ENCODE peak calls at places on chromosomes 3 and 15, in four cellular contexts. U, Q, C and L are unnamed samples.

GRCh38 chr3:190862209-190863118 is at the start of gene GMNC:
- DNase-seq in U (no peak), Q (no peak), C (peak; percentile 38), L (peak; percentile 79)

GRCh38 chr3:55897573-55898224 is 410.6 kb upstream of the WNT5A start:
- DNase-seq in U (no peak), Q (no peak), C (no peak), L (peak; percentile 64)

GRCh38 chr15:60605879-60606304 is 127.0 kb upstream of the ICE2 start:
- DNase-seq in U (no peak), Q (no peak), C (no peak), L (no peak)

GRCh38 chr3:55204417-55204816 is 276.6 kb upstream of the LRTM1 start:
- DNase-seq in U (no peak), Q (no peak), C (no peak), L (no peak)

GRCh38 chr3:24639640-24640329 is 145.1 kb upstream of the THRB start:
- DNase-seq in U (no peak), Q (no peak), C (no peak), L (no peak)

GRCh38 chr3:155270485-155271342 is 22.8 kb downstream of the STRIT1 start:
- DNase-seq in U (peak; percentile 53), Q (no peak), C (no peak), L (no peak)

GRCh38 chr15:84749111-84749991 is 959 bp downstream of the ZNF592 start:
- DNase-seq in U (peak; percentile 36), Q (no peak), C (peak; percentile 56), L (peak; percentile 49)

GRCh38 chr15:71780349-71780976 is 29.9 kb upstream of the NR2E3 start:
- DNase-seq in U (peak; percentile 54), Q (peak; percentile 49), C (peak; percentile 45), L (peak; percentile 97)

GRCh38 chr3:19147905-19148767 is at the start of gene KCNH8:
- DNase-seq in U (peak; percentile 17), Q (no peak), C (no peak), L (peak; percentile 80)

GRCh38 chr15:31598620-31599019 is 272.0 kb downstream of the KLF13 start:
- DNase-seq in U (no peak), Q (no peak), C (peak; percentile 14), L (peak; percentile 81)

GRCh38 chr15:37093480-37094410 is 6.6 kb downstream of the MEIS2 start:
- DNase-seq in U (no peak), Q (no peak), C (no peak), L (no peak)

GRCh38 chr3:153967260-153967659 is 153.9 kb upstream of the ARHGEF26 start:
- DNase-seq in U (no peak), Q (no peak), C (no peak), L (no peak)

GRCh38 chr3:160225181-160226025 is at the start of gene C3orf80:
- DNase-seq in U (peak; percentile 56), Q (no peak), C (peak; percentile 12), L (peak; percentile 91)

GRCh38 chr15:101250331-101250730 is 1.5 kb downstream of the CHSY1 start:
- DNase-seq in U (no peak), Q (no peak), C (no peak), L (no peak)

GRCh38 chr15:64337761-64338160 is 18.2 kb downstream of the CSNK1G1 start:
- DNase-seq in U (no peak), Q (no peak), C (no peak), L (no peak)

DNA sequence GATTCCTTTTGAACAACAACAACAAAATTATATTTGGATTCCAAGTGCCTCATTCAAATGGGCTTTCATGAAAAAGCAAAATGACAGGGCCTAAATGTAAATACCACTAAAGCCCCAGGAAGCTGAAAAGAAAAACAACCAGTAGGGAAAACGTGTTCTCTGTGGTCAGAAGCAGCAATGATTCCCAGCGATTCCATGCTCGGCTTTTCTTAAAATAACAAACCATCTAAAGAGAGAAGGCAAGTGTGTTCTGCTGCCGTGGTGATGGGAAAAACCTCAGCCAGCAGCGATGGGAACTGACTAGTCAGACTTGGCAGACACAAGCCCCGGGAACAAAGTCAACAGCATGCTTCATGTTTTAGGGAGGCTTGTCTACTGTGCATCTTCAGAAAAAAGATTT is 153.6 kb downstream of the TNIK start:
- DNase-seq in U (no peak), Q (no peak), C (no peak), L (peak; percentile 16)
- H3K4me2 ChIP-seq in U (no peak overlapping the region), Q (no peak overlapping the region), C (no peak overlapping the region), L (no peak overlapping the region)

DNA sequence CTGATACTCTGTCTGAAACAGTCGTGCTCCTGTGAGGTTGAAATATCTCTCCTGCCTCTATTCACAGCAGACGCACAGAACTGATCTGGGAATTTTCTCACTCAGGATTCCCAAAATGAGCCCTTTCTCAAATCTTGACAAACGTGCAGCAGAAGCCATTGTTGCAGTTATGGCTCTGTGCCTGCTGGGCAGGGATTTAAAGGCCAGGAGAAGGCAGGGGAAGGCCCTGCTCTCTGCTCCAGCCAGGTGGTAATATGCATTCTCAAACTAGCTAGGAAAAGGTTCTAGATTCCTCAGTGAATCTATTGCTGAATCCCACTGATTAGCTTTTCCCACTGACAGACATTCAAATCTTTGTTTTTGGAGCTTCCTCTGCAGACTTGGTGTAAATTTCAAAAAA is 2.2 kb downstream of the MINAR1 start:
- DNase-seq in U (no peak), Q (no peak), C (no peak), L (no peak)
- TF ChIP-seq REST in U (no peak), Q (no peak), C (no peak), L (no peak)

DNA sequence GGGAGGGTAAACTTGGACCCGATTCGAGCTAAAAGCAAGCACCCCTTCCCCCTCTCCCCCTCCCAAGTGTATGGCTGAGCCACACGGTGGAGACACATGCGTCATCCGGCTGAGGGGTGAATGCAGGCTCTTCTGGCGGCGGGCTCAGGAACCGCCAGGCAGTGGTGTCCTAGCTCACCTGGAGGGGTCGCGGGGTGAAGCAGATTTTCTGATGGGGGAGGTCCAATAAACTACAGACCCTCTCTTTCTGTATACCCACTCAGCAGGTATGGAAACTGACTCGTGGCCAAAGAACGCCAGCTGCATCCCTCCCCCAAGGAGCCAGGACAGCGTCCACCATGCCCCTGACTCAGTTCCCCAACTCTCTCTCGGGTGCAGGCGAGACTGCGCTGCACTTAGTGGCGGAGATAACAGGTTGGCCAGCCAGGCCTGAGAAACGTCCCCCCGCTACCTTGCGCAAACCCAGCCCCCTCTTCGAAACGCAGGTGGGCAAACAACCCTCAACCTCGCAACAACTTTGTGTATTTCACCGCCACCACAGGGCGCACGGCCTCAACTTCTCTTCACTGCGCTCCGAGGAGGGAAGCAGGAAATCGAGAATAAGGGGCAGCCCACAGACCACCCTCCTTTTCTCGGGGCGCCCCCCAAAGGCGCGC is 1.3 kb downstream of the MAGI1 start:
- DNase-seq in U (no peak), Q (no peak), C (peak; percentile 68), L (peak; percentile 86)
- TF ChIP-seq CREB1 in U (no peak), Q (no peak), C (no peak), L (peak; percentile 69)

GRCh38 chr15:55734641-55735040 is 8.3 kb downstream of the PRTG start:
- DNase-seq in U (no peak), Q (no peak), C (no peak), L (no peak)
- H3K4me2 ChIP-seq in U (no peak overlapping the region), Q (no peak overlapping the region), C (no peak overlapping the region), L (no peak overlapping the region)

GRCh38 chr15:79896634-79897379 is at the start of gene MTHFS:
- DNase-seq in U (peak; percentile 92), Q (no peak), C (peak; percentile 66), L (peak; percentile 84)
- TF ChIP-seq REST in U (peak; percentile 57), Q (no peak), C (no peak), L (no peak)

GRCh38 chr3:157786216-157786615 is 283.0 kb upstream of the VEPH1 start:
- DNase-seq in U (no peak), Q (no peak), C (no peak), L (no peak)
- TF ChIP-seq CREB1 in U (no peak), Q (no peak), C (no peak), L (no peak)

GRCh38 chr3:65837604-65838003 is 201.1 kb downstream of the MAGI1 start:
- DNase-seq in U (no peak), Q (no peak), C (no peak), L (no peak)
- H3K4me2 ChIP-seq in U (no peak overlapping the region), Q (peak overlapping the region; percentile 59), C (no peak overlapping the region), L (no peak overlapping the region)

DNA sequence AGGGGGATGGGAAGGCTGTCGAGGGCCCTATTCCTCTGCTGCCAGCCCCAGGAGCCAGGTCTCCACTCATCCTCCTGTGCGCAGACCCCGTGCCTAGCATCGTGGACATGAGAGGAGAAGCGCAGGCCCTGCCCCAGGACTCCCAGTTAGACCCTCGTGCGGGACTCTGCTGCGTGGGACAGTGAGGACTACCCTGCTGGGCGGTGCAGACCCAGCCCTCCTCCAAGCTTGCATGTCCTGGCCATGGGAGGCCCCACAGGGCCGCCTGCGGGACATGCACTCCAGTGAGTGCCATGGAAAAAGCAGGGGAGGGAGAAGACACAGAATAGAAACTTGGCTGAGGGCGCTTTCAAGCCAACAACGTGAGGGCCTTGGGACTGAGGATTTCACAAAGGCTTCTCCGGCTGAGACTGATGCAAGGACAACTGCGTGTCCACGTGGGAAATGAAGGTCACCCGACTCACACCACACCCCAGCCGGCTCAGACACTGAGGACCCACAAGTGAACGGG is 62.6 kb upstream of the IQSEC1 start:
- DNase-seq in U (no peak), Q (no peak), C (no peak), L (no peak)
- TF ChIP-seq REST in U (no peak), Q (no peak), C (no peak), L (no peak)

DNA sequence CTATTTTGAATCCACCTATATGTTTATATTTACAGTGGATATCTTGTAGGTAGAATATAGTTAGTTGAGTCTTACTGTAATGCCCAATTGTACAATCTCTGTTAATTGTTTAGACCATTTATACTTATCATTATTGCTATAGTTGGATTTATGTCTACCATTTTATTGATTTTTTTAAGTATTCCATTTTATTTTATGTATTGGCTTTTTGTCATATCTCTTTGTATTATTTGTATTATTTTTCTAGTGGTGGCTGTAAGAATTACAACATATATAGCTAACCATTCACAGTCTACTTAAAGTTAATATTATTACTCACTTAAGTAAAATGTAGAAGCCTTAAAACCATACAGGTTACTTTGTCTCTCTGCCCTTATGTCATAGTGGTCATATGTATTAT is 46.1 kb downstream of the SLC2A2 start:
- DNase-seq in U (no peak), Q (no peak), C (no peak), L (no peak)
- TF ChIP-seq CREB1 in U (no peak), Q (no peak), C (no peak), L (no peak)